ENCODE peak calls at places on chromosomes 11 and 22, in six cellular contexts. F is activated naive CD4-positive, alpha-beta T cell treated with anti-CD3 and anti-CD28 coated beads, Interleukin-2, amount 50 U/mL, for 72 hours; K is glutamatergic neuron; N is NAMALWA; U is stimulated activated CD4-positive, alpha-beta T cell treated with anti-CD3 and anti-CD28 coated beads, Interleukin-12 subunit alpha, Interleukin-12 subunit beta, amount 100 ng/mL, for 24 hours; J is left colon. Z is an unnamed sample.

GRCh38 chr11:12167098-12167999 is 57.0 kb downstream of the MICAL2 start:
- DNase-seq in J (peak), U (no peak), K (no peak), N (no peak), F (no peak), Z (no peak)

GRCh38 chr11:121670792-121671275 is 218.1 kb upstream of the SORL1-AS1 start:
- DNase-seq in N (no peak), K (no peak), F (no peak), U (no peak), J (no peak), Z (no peak)

GRCh38 chr11:67071420-67072284 is 15.0 kb downstream of the RHOD start:
- DNase-seq in U (peak), N (peak), F (peak), J (peak), K (peak), Z (peak)

GRCh38 chr11:36702330-36703054 is 104.5 kb upstream of the RAG2 start:
- DNase-seq in J (no peak), N (peak), U (no peak), K (no peak), F (no peak), Z (peak)

GRCh38 chr11:79397252-79397651 is 43.6 kb downstream of the TENM4 start:
- DNase-seq in N (no peak), U (no peak), K (no peak), F (no peak), J (no peak), Z (no peak)

GRCh38 chr11:102010776-102011500 is 36.3 kb upstream of the CFAP300 start:
- DNase-seq in J (peak), K (peak), U (no peak), N (no peak), F (no peak), Z (peak)

GRCh38 chr11:110862407-110862806 is 150.2 kb upstream of the ARHGAP20 start:
- DNase-seq in U (no peak), F (no peak), J (no peak), K (no peak), N (no peak), Z (no peak)

GRCh38 chr22:40289991-40290459 is 56.3 kb upstream of the ADSL start:
- DNase-seq in N (no peak), F (peak), J (peak), U (peak), K (no peak), Z (no peak)

GRCh38 chr11:57316017-57316416 is 8.7 kb downstream of the TNKS1BP1 start:
- DNase-seq in K (no peak), F (no peak), J (no peak), N (no peak), U (no peak), Z (no peak)

GRCh38 chr22:28935140-28935539 is 51.8 kb downstream of the ZNRF3 start:
- DNase-seq in U (no peak), J (no peak), F (no peak), K (no peak), N (no peak), Z (no peak)

GRCh38 chr22:37519268-37520195 is at the start of gene CARD10:
- DNase-seq in K (no peak), N (no peak), J (peak), F (no peak), U (no peak), Z (no peak)

GRCh38 chr22:45294030-45294429 is 9.3 kb downstream of the UPK3A start:
- DNase-seq in F (no peak), J (no peak), N (no peak), K (no peak), U (no peak), Z (no peak)

GRCh38 chr11:45133871-45134270 is 12.6 kb upstream of the PRDM11 start:
- DNase-seq in F (no peak), J (no peak), U (no peak), K (no peak), N (no peak), Z (no peak)

GRCh38 chr22:27876684-27877083 is 42.4 kb downstream of the PITPNB start:
- DNase-seq in U (no peak), F (no peak), K (peak), J (no peak), N (no peak), Z (no peak)

GRCh38 chr11:116558504-116559252 is 214.1 kb downstream of the BUD13 start:
- DNase-seq in J (no peak), K (no peak), U (no peak), N (no peak), F (no peak), Z (no peak)

Z was measured in mucosa of gallbladder.